ENCODE peak calls at places on chromosomes 3 and 15, in six cellular contexts. U is RWPE1, Z is GM13976, D is GM12865, A is natural killer cell, Q is Calu3. R is an unnamed sample.

GRCh38 chr15:85048430-85048829 is 66.8 kb downstream of the PDE8A start:
- DNase-seq in Z (no peak), D (no peak), A (no peak), Q (no peak), U (no peak), R (no peak)

GRCh38 chr3:7957024-7957423 is 544.6 kb upstream of the LMCD1 start:
- DNase-seq in U (no peak), Z (no peak), D (no peak), Q (no peak), A (no peak), R (no peak)

GRCh38 chr15:38611228-38611627 is 46.6 kb upstream of the RASGRP1 start:
- DNase-seq in Q (no peak), U (no peak), D (no peak), Z (no peak), A (peak), R (no peak)

GRCh38 chr3:13219902-13220296 is 146.7 kb upstream of the IQSEC1 start:
- DNase-seq in U (no peak), A (no peak), Q (no peak), D (no peak), Z (no peak), R (no peak)

GRCh38 chr3:125212509-125213372 is at the start of gene SLC12A8:
- DNase-seq in A (no peak), Z (peak), U (peak), D (no peak), Q (peak), R (no peak)

GRCh38 chr3:40120067-40120692 is 189.3 kb upstream of the EIF1B start:
- DNase-seq in Q (no peak), A (no peak), D (no peak), Z (no peak), U (no peak), R (no peak)

GRCh38 chr3:179269152-179269707 is 18.3 kb upstream of the KCNMB3 start:
- DNase-seq in Q (no peak), D (no peak), A (no peak), U (no peak), Z (no peak), R (no peak)

GRCh38 chr15:57640935-57641682 is 49.4 kb downstream of the MYZAP start:
- DNase-seq in U (peak), D (peak), Q (peak), Z (no peak), A (no peak), R (no peak)

GRCh38 chr3:70108072-70108471 is 108.5 kb downstream of the SAMMSON start:
- DNase-seq in A (no peak), Z (no peak), Q (peak), D (peak), U (no peak), R (peak)

GRCh38 chr3:2099779-2100191 is 1.1 kb downstream of the CNTN4 start:
- DNase-seq in Q (no peak), Z (no peak), D (no peak), A (no peak), U (no peak), R (peak)

GRCh38 chr15:65653781-65654521 is 32.2 kb downstream of the SLC24A1 start:
- DNase-seq in Z (no peak), D (no peak), U (no peak), Q (no peak), A (no peak), R (no peak)

GRCh38 chr3:185828755-185829154 is 3.9 kb upstream of the IGF2BP2 start:
- DNase-seq in Z (no peak), Q (no peak), U (no peak), A (no peak), D (no peak), R (no peak)

GRCh38 chr3:39133093-39133490 is 20.3 kb downstream of the CSRNP1 start:
- DNase-seq in Z (no peak), A (no peak), Q (no peak), D (no peak), U (no peak), R (no peak)

GRCh38 chr3:96863129-96863740 is 48.8 kb downstream of the EPHA6 start:
- DNase-seq in U (peak), A (no peak), Q (peak), Z (peak), D (peak), R (peak)

GRCh38 chr15:71353171-71353570 is 237.9 kb downstream of the THSD4 start:
- DNase-seq in Z (no peak), U (no peak), Q (no peak), D (no peak), A (no peak), R (no peak)

GRCh38 chr15:74193305-74193718 is 9.3 kb downstream of the STRA6 start:
- DNase-seq in D (peak), A (no peak), Z (no peak), Q (peak), U (peak), R (no peak)

GRCh38 chr3:106428565-106428994 is 559.8 kb upstream of the CBLB start:
- DNase-seq in Q (peak), Z (no peak), D (no peak), U (peak), A (no peak), R (no peak)

GRCh38 chr3:126402178-126402577 is 7.5 kb downstream of the CFAP100 start:
- DNase-seq in Q (no peak), A (no peak), D (no peak), U (no peak), Z (no peak), R (no peak)

GRCh38 chr15:57567909-57568308 is 23.8 kb upstream of the MYZAP start:
- DNase-seq in Z (no peak), A (no peak), U (no peak), D (no peak), Q (no peak), R (no peak)

GRCh38 chr15:57671636-57672035 is 34.9 kb upstream of the POLR2M start:
- DNase-seq in D (no peak), Z (no peak), Q (no peak), A (no peak), U (no peak), R (no peak)

GRCh38 chr15:20340331-20340811 is 201.2 kb downstream of the GOLGA6L6 start:
- DNase-seq in Z (peak), Q (no peak), D (peak), U (no peak), A (peak), R (peak)

GRCh38 chr3:41863024-41863423 is 98.9 kb downstream of the ULK4 start:
- DNase-seq in A (no peak), U (no peak), Z (no peak), D (peak), Q (peak), R (no peak)

GRCh38 chr3:100254168-100254777 is 6.5 kb upstream of the TBC1D23 start:
- DNase-seq in D (peak), U (peak), Z (peak), Q (peak), A (no peak), R (peak)

GRCh38 chr15:77064539-77065308 is 6.2 kb downstream of the TSPAN3 start:
- DNase-seq in Z (no peak), U (peak), Q (peak), A (no peak), D (no peak), R (no peak)

GRCh38 chr3:186487819-186488218 is 56.4 kb downstream of the CRYGS start:
- DNase-seq in Z (no peak), U (no peak), D (no peak), Q (no peak), A (no peak), R (no peak)

GRCh38 chr15:64483749-64484148 is 23.4 kb downstream of the ZNF609 start:
- DNase-seq in U (no peak), D (no peak), Z (no peak), A (no peak), Q (no peak), R (no peak)

GRCh38 chr15:72050700-72051099 is 67.2 kb downstream of the MYO9A start:
- DNase-seq in A (no peak), Z (no peak), D (no peak), U (no peak), Q (no peak), R (no peak)

GRCh38 chr3:9201278-9201677 is 48.2 kb downstream of the SRGAP3 start:
- DNase-seq in A (no peak), Q (no peak), U (no peak), D (no peak), Z (no peak), R (peak)

GRCh38 chr3:50338989-50339388 is 1.6 kb downstream of the RASSF1 start:
- DNase-seq in A (no peak), Z (no peak), D (no peak), U (no peak), Q (no peak), R (no peak)

GRCh38 chr3:138068579-138069174 is 46.7 kb downstream of the DZIP1L start:
- DNase-seq in Q (peak), U (peak), Z (peak), D (peak), A (peak), R (peak)

GRCh38 chr15:34760909-34761308 is 6.1 kb upstream of the GJD2 start:
- DNase-seq in U (no peak), D (no peak), A (no peak), Z (no peak), Q (no peak), R (no peak)

GRCh38 chr3:97932387-97932801 is 39.8 kb downstream of the RIOX2 start:
- DNase-seq in D (no peak), U (no peak), Q (no peak), Z (no peak), A (no peak), R (no peak)

GRCh38 chr3:181943285-181943684 is 231.6 kb downstream of the SOX2 start:
- DNase-seq in Z (no peak), A (no peak), U (no peak), D (no peak), Q (no peak), R (no peak)

GRCh38 chr3:181947606-181948005 is 235.9 kb downstream of the SOX2 start:
- DNase-seq in D (no peak), Z (no peak), Q (no peak), U (no peak), A (no peak), R (no peak)

GRCh38 chr3:181952221-181952620 is 240.5 kb downstream of the SOX2 start:
- DNase-seq in A (no peak), D (no peak), Q (no peak), Z (no peak), U (no peak), R (no peak)

DNA sequence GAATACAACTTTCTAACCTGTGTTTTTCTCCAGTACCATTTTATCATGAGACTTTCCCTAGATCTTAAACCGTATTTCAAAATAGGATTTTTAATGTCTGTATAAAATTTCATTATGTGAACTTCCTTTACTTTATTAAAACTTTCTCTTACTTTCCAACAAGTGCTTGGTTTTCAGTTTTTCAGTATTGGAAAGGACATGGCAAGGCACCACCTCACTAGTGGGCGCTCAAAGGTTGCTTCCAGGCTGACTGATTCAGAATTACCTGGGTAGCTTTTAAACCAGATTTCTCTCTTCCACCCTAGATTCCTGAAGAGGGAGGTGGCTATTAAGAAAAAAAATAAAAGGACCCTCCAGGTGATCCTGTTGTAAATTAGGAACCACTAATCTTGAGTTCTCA is 236.6 kb downstream of the SOX2 start:
- DNase-seq in Z (no peak), D (no peak), Q (peak), A (no peak), U (peak), R (no peak)
- TF ChIP-seq CTCF in Z (no peak), D (no peak), Q (peak), A (no peak), U (peak), R (no peak)

GRCh38 chr3:116154389-116154788 is 290.9 kb downstream of the LSAMP start:
- DNase-seq in A (no peak), D (no peak), Q (no peak), Z (no peak), U (no peak), R (no peak)

GRCh38 chr3:116150655-116151054 is 294.6 kb downstream of the LSAMP start:
- DNase-seq in A (no peak), Q (no peak), Z (no peak), D (no peak), U (no peak), R (no peak)

GRCh38 chr3:116153174-116153573 is 292.1 kb downstream of the LSAMP start:
- DNase-seq in Z (no peak), A (no peak), U (no peak), Q (no peak), D (no peak), R (no peak)

GRCh38 chr3:116161570-116162290 is 283.6 kb downstream of the LSAMP start:
- DNase-seq in D (no peak), A (no peak), Z (no peak), Q (no peak), U (no peak), R (no peak)

DNA sequence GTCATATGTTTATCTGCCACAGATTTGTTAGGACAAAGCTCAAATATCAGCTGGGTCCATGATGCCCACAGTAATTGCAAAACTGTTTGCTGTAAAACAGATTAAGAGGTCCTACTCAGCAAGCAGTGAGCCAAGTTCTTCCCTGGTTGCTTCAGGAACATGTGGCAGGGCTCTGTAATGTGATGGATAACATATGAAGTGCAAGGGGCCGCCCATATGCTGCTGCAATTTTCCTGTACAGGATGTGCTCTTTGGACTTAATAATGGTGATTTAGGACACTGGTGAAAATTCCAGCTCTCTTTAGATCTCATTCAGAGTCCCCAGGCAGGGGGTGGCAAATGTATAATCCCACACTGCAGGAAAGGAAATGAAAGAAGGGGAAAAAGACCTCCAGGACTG is 289.5 kb downstream of the LSAMP start:
- DNase-seq in U (no peak), Q (no peak), D (no peak), Z (no peak), A (no peak), R (peak)
- TF ChIP-seq CTCF in U (no peak), Q (no peak), D (no peak), Z (no peak), A (no peak), R (no peak)

GRCh38 chr3:156463123-156463522 is 91.8 kb downstream of the SSR3 start:
- DNase-seq in Q (no peak), D (no peak), Z (no peak), U (no peak), A (no peak), R (no peak)
- TF ChIP-seq CTCF in Q (no peak), D (no peak), Z (no peak), U (no peak), A (no peak), R (no peak)

GRCh38 chr3:160213181-160213580 is 12.0 kb upstream of the C3orf80 start:
- DNase-seq in D (no peak), A (no peak), Q (no peak), Z (no peak), U (no peak), R (no peak)

GRCh38 chr3:160205606-160206005 is 19.6 kb upstream of the C3orf80 start:
- DNase-seq in D (no peak), Z (no peak), A (no peak), U (no peak), Q (no peak), R (no peak)

DNA sequence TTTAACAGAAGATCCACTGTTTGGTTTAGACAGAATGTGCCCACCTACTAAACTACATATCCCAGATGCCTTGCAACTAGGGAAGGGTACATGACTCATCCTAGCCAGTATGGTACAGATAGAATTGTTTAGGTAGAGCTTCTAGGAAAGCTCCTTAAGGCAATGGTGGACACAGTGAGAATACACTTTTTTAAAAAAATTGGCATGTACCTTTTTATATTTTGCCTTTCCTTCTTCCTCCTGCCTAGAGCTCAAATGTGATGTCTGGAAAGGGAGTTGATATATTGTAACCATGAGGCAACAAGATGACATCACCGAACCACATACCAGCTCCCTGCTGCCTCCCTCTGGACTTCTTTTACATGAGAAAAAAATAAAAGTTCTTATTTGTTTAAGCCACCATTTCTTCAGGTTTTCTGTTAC is 14.4 kb upstream of the C3orf80 start:
- DNase-seq in U (peak), D (peak), Z (no peak), A (no peak), Q (peak), R (no peak)
- TF ChIP-seq CTCF in U (no peak), D (peak), Z (no peak), A (no peak), Q (peak), R (no peak)

GRCh38 chr3:153113553-153113952 is 48.5 kb upstream of the RAP2B start:
- DNase-seq in Z (no peak), A (no peak), D (no peak), U (no peak), Q (no peak), R (no peak)

GRCh38 chr3:153115326-153115725 is 46.7 kb upstream of the RAP2B start:
- DNase-seq in D (no peak), A (no peak), Z (no peak), Q (no peak), U (no peak), R (no peak)

DNA sequence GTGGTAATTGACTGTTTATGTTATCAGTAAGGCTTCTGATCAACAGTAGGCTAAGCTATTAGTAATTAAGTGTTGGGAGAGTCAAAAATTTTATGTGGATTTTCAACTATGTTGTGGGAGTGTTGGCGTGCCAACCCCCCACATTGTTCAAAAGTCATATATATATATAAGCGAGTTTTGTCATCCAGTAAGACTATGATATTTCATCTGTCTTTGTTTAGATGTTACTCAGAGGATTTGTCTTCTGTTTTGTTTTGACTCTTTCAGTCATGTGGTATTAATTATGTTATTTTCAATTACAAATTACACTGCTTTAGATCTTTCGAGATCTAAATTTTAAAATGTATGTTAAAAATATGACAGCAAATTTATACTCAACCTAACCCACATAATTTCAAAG is 51.0 kb upstream of the RAP2B start:
- DNase-seq in Q (no peak), U (no peak), A (no peak), D (no peak), Z (no peak), R (no peak)
- TF ChIP-seq CTCF in Q (no peak), U (no peak), A (no peak), D (no peak), Z (no peak), R (no peak)

GRCh38 chr3:129840707-129841360 is 52.7 kb downstream of the TMCC1 start:
- DNase-seq in A (no peak), U (no peak), Z (no peak), D (no peak), Q (no peak), R (no peak)

GRCh38 chr3:129834580-129834979 is 58.9 kb downstream of the TMCC1 start:
- DNase-seq in U (no peak), Z (no peak), Q (no peak), A (no peak), D (no peak), R (no peak)

GRCh38 chr3:129838086-129838485 is 55.4 kb downstream of the TMCC1 start:
- DNase-seq in A (no peak), U (no peak), Z (no peak), Q (no peak), D (no peak), R (no peak)

GRCh38 chr3:129836381-129837056 is 57.0 kb downstream of the TMCC1 start:
- DNase-seq in U (no peak), D (no peak), Z (no peak), Q (no peak), A (no peak), R (no peak)

GRCh38 chr3:129837057-129837631 is 56.4 kb downstream of the TMCC1 start:
- DNase-seq in Z (no peak), D (no peak), U (no peak), A (no peak), Q (no peak), R (no peak)
- TF ChIP-seq CTCF in Z (no peak), D (no peak), U (no peak), A (no peak), Q (no peak), R (no peak)

GRCh38 chr3:108406063-108406660 is 104.2 kb downstream of the MYH15 start:
- DNase-seq in A (no peak), U (no peak), D (no peak), Z (no peak), Q (no peak), R (no peak)

GRCh38 chr3:108404409-108404808 is 106.0 kb downstream of the MYH15 start:
- DNase-seq in Z (no peak), D (no peak), Q (no peak), U (no peak), A (no peak), R (no peak)

GRCh38 chr3:108407858-108408257 is 102.5 kb downstream of the MYH15 start:
- DNase-seq in Q (no peak), A (no peak), D (no peak), U (no peak), Z (no peak), R (no peak)

GRCh38 chr3:108408883-108409612 is 101.3 kb downstream of the MYH15 start:
- DNase-seq in A (no peak), Z (no peak), D (no peak), Q (no peak), U (no peak), R (no peak)

DNA sequence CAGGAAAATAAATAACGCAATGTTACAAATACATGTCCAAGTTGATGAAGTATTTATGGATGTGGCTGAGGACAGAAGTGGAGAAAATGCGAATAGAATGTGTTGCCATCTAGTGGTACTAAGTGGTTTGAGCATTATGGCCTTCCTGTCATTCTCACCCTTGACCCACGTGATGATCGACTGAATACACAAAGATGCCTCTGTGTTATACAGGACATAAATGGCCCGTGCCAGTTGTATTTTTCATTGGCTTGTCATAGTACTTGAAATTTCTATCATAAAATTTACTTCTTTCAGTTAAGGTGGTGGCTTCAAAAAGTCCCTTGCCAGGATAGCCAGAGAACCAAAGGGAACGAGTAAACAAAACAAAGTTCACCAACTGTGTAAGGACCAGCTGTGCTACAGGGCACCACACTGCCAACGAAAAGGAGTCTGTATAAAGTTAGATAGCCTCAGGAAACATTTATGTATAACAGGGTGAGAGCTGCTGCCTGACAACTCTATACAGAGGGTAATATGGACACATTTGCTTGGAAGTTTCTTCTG is 103.7 kb downstream of the MYH15 start:
- DNase-seq in U (peak), A (no peak), Q (peak), Z (peak), D (peak), R (no peak)
- TF ChIP-seq CTCF in U (peak), A (peak), Q (peak), Z (peak), D (peak), R (peak)

R was measured in glutamatergic neuron.